ENCODE peak calls at places on chromosomes 11 and 22, in four cellular contexts. Y is HEK293T, J is T-cell, D is MM.1S. R is an unnamed sample.

GRCh38 chr11:35856756-35857155 is 87.1 kb upstream of the LDLRAD3 start:
- DNase-seq in J (no peak), D (no peak), Y (no peak), R (no peak)

GRCh38 chr11:69241075-69241740 is 52.7 kb upstream of the MYEOV start:
- DNase-seq in D (no peak), Y (no peak), J (no peak), R (no peak)

GRCh38 chr11:96052921-96053631 is 129.2 kb upstream of the MTMR2 start:
- DNase-seq in Y (no peak), D (no peak), J (no peak), R (no peak)

GRCh38 chr11:67118059-67118766 is 850 bp upstream of the KDM2A start:
- DNase-seq in Y (peak; percentile 32), D (peak; percentile 17), J (peak; percentile 39), R (peak; percentile 38)

GRCh38 chr11:21190181-21190580 is 520.8 kb downstream of the NELL1 start:
- DNase-seq in Y (no peak), J (no peak), D (no peak), R (no peak)

GRCh38 chr11:15800121-15800800 is 556.1 kb downstream of the SOX6 start:
- DNase-seq in Y (no peak), D (no peak), J (no peak), R (no peak)

GRCh38 chr11:107457205-107457557 is 444 bp downstream of the CWF19L2 start:
- DNase-seq in Y (peak; percentile 32), J (peak; percentile 3), D (peak; percentile 10), R (peak; percentile 59)

GRCh38 chr22:39356464-39356863 is 6.7 kb downstream of the SYNGR1 start:
- DNase-seq in Y (no peak), D (no peak), J (no peak), R (no peak)

GRCh38 chr11:12069053-12069676 is 41.2 kb upstream of the MICAL2 start:
- DNase-seq in Y (no peak), J (no peak), D (no peak), R (no peak)

GRCh38 chr11:15884131-15884530 is 472.2 kb downstream of the SOX6 start:
- DNase-seq in J (no peak), Y (no peak), D (no peak), R (no peak)

GRCh38 chr11:92865352-92865751 is 104.1 kb upstream of the MTNR1B start:
- DNase-seq in Y (no peak), D (no peak), J (no peak), R (no peak)

GRCh38 chr22:44523981-44524759 is 26.1 kb upstream of the RTL6 start:
- DNase-seq in D (no peak), Y (no peak), J (no peak), R (no peak)

GRCh38 chr11:86395061-86395551 is 20.4 kb downstream of the CCDC81 start:
- DNase-seq in D (no peak), J (no peak), Y (peak; percentile 18), R (no peak)

GRCh38 chr11:104858882-104859735 is 39.2 kb downstream of the CASP12 start:
- DNase-seq in D (no peak), Y (no peak), J (no peak), R (peak; percentile 11)

GRCh38 chr22:23256986-23257888 is 76.9 kb downstream of the BCR start:
- DNase-seq in Y (no peak), D (no peak), J (no peak), R (no peak)

R was measured in NAMALWA.